ENCODE peak calls at places on chromosomes 7 and 10, in seven cellular contexts. W is small intestine; N is stimulated activated CD8-positive, alpha-beta memory T cell treated with anti-CD3 and anti-CD28 coated beads, Interleukin-4, amount 100 ng/mL, for 1 hour; G is NCI-H1092 treated with DMSO at 0.1 percent for 48 hours; I is fibroblast of lung; S is NCI-H510A treated with DMSO at 0.1 percent for 48 hours; R is stimulated activated CD4-positive, alpha-beta T cell treated with anti-CD3 and anti-CD28 coated beads, Interleukin-4, amount 100 ng/mL, for 4 hours. K is an unnamed sample.
A peak's percentile ranks its signal among the peaks of the same experiment; 100 is the strongest.

GRCh38 chr10:110423650-110424049 is 74.1 kb upstream of the DUSP5 start:
- DNase-seq in G (no peak), N (no peak), W (no peak), S (no peak), R (no peak), I (no peak), K (no peak)

GRCh38 chr10:76942556-76943416 is 694.8 kb downstream of the KCNMA1 start:
- DNase-seq in S (no peak), W (no peak), N (no peak), R (no peak), G (no peak), I (no peak), K (no peak)

GRCh38 chr10:43386981-43387677 is 15.7 kb downstream of the FXYD4 start:
- DNase-seq in R (no peak), S (no peak), I (no peak), N (no peak), W (no peak), G (no peak), K (no peak)

GRCh38 chr10:28722065-28722803 is 44.9 kb downstream of the BAMBI start:
- DNase-seq in G (peak; percentile 70), W (no peak), S (peak; percentile 47), N (no peak), I (peak; percentile 34), R (no peak), K (peak; percentile 60)

GRCh38 chr10:122475581-122475980 is 14.2 kb downstream of the HTRA1 start:
- DNase-seq in N (no peak), R (no peak), S (peak; percentile 51), I (peak; percentile 31), G (no peak), W (no peak), K (no peak)

GRCh38 chr10:17233534-17233933 is 5.5 kb downstream of the VIM start:
- DNase-seq in N (no peak), S (no peak), W (no peak), I (no peak), G (no peak), R (no peak), K (no peak)

GRCh38 chr10:129417882-129418281 is 49.2 kb upstream of the MGMT start:
- DNase-seq in R (no peak), G (no peak), W (no peak), S (no peak), I (peak; percentile 66), N (no peak), K (no peak)

GRCh38 chr10:17120711-17121110 is 8.9 kb downstream of the CUBN start:
- DNase-seq in W (peak; percentile 55), N (no peak), G (no peak), R (no peak), I (no peak), S (no peak), K (no peak)

GRCh38 chr7:55641811-55642210 is 69.5 kb upstream of the VOPP1 start:
- DNase-seq in R (no peak), S (no peak), I (no peak), N (no peak), W (peak; percentile 19), G (no peak), K (no peak)

GRCh38 chr10:14468022-14468421 is 137.3 kb upstream of the FRMD4A start:
- DNase-seq in S (no peak), R (no peak), G (peak; percentile 17), I (peak; percentile 27), N (no peak), W (no peak), K (peak; percentile 17)

GRCh38 chr7:129906700-129907099 is 46.1 kb downstream of the UBE2H start:
- DNase-seq in N (no peak), S (no peak), W (peak; percentile 97), G (no peak), R (no peak), I (no peak), K (no peak)

GRCh38 chr7:125424721-125425120 is 495.1 kb upstream of the POT1 start:
- DNase-seq in S (no peak), G (no peak), R (no peak), W (no peak), N (no peak), I (no peak), K (no peak)

GRCh38 chr10:31774928-31775668 is 153.5 kb downstream of the ARHGAP12 start:
- DNase-seq in I (no peak), S (no peak), W (no peak), R (no peak), G (no peak), N (no peak), K (no peak)

GRCh38 chr10:103481974-103482531 is 3.0 kb upstream of the CALHM3 start:
- DNase-seq in W (peak; percentile 71), G (peak; percentile 50), N (no peak), I (peak; percentile 81), S (peak; percentile 88), R (no peak), K (peak; percentile 15)

GRCh38 chr7:44398506-44398905 is 73.1 kb upstream of the CAMK2B start:
- DNase-seq in S (peak; percentile 9), G (peak; percentile 12), I (no peak), N (no peak), R (no peak), W (peak; percentile 86), K (peak; percentile 13)

GRCh38 chr10:111126073-111126472 is 49.2 kb downstream of the ADRA2A start:
- DNase-seq in I (no peak), G (no peak), S (no peak), R (no peak), N (no peak), W (no peak), K (no peak)

GRCh38 chr7:16986775-16987174 is 105.0 kb upstream of the AGR3 start:
- DNase-seq in S (no peak), G (no peak), W (no peak), N (no peak), I (no peak), R (no peak), K (no peak)

GRCh38 chr10:34956756-34957155 is 133.4 kb downstream of the CUL2 start:
- DNase-seq in G (no peak), I (no peak), W (no peak), N (no peak), S (no peak), R (no peak), K (no peak)

GRCh38 chr7:55533050-55533728 is 39.1 kb downstream of the VOPP1 start:
- DNase-seq in R (peak; percentile 69), G (no peak), N (peak; percentile 46), W (peak; percentile 42), S (no peak), I (no peak), K (no peak)

GRCh38 chr7:20777377-20778062 is 9.2 kb downstream of the SP8 start:
- DNase-seq in W (no peak), G (no peak), R (no peak), N (no peak), I (no peak), S (peak; percentile 29), K (no peak)

GRCh38 chr10:112728118-112728963 is 221.7 kb upstream of the TCF7L2 start:
- DNase-seq in N (no peak), I (no peak), S (no peak), G (no peak), R (no peak), W (peak; percentile 70), K (no peak)

GRCh38 chr10:124149681-124150080 is 56.3 kb upstream of the CHST15 start:
- DNase-seq in N (no peak), R (no peak), G (peak; percentile 79), I (no peak), W (no peak), S (peak; percentile 56), K (peak; percentile 78)

GRCh38 chr10:2620827-2621521 is 446.4 kb upstream of the PFKP start:
- DNase-seq in G (no peak), S (no peak), W (no peak), N (no peak), I (no peak), R (no peak), K (no peak)

GRCh38 chr7:2199956-2200583 is 32.7 kb downstream of the MAD1L1 start:
- DNase-seq in I (no peak), N (no peak), R (no peak), G (no peak), W (no peak), S (no peak), K (no peak)

GRCh38 chr10:71852335-71852937 is 1.4 kb upstream of the PSAP start:
- DNase-seq in R (no peak), S (no peak), G (no peak), W (peak; percentile 68), I (no peak), N (no peak), K (no peak)

GRCh38 chr10:92826504-92826903 is 21.8 kb upstream of the EXOC6 start:
- DNase-seq in N (no peak), S (no peak), W (no peak), G (no peak), R (no peak), I (no peak), K (no peak)

GRCh38 chr7:25963733-25964132 is 188.3 kb upstream of the NFE2L3 start:
- DNase-seq in G (no peak), I (no peak), R (no peak), S (no peak), N (no peak), W (no peak), K (no peak)

GRCh38 chr10:3081383-3081981 is 14.1 kb downstream of the PFKP start:
- DNase-seq in W (no peak), G (no peak), S (no peak), I (no peak), N (no peak), R (no peak), K (no peak)

GRCh38 chr10:84344560-84344959 is 16.2 kb downstream of the CCSER2 start:
- DNase-seq in N (no peak), R (no peak), W (no peak), G (no peak), I (no peak), S (no peak), K (no peak)

GRCh38 chr7:104862719-104863118 is 151.3 kb upstream of the KMT2E start:
- DNase-seq in I (no peak), R (no peak), S (no peak), W (no peak), N (no peak), G (no peak), K (no peak)

GRCh38 chr10:78950656-78951587 is 117.8 kb upstream of the ZMIZ1 start:
- DNase-seq in G (no peak), R (no peak), N (no peak), I (no peak), S (peak; percentile 62), W (no peak), K (no peak)